ENCODE peak calls at places on chromosomes 1 and 21, in seven cellular contexts. N, H, V, T, D, G and M are unnamed samples.
A peak's percentile ranks its signal among the peaks of the same experiment; 100 is the strongest.

GRCh38 chr1:32939655-32940371 is 24.8 kb downstream of the RNF19B start:
- DNase-seq in V (peak; percentile 90), G (peak; percentile 83), H (peak; percentile 11), N (peak; percentile 91), D (peak; percentile 90), T (no peak), M (no peak)

GRCh38 chr21:37386151-37386550 is 19.6 kb downstream of the DYRK1A start:
- DNase-seq in G (no peak), H (no peak), T (no peak), N (no peak), V (no peak), D (no peak), M (no peak)

GRCh38 chr1:912740-913301 is 10.9 kb upstream of the SAMD11 start:
- DNase-seq in T (peak; percentile 77), G (no peak), H (peak; percentile 34), D (peak; percentile 48), N (peak; percentile 28), V (peak; percentile 40), M (peak; percentile 23)

GRCh38 chr21:42474043-42474831 is 21.8 kb downstream of the RSPH1 start:
- DNase-seq in T (peak; percentile 67), H (peak; percentile 76), N (no peak), G (peak; percentile 80), V (peak; percentile 88), D (peak; percentile 15), M (no peak)

GRCh38 chr1:228413241-228414010 is 3.2 kb downstream of the TRIM17 start:
- DNase-seq in N (no peak), G (no peak), D (no peak), H (no peak), V (no peak), T (no peak), M (no peak)

GRCh38 chr1:187091666-187092065 is 262.9 kb downstream of the PLA2G4A start:
- DNase-seq in V (no peak), T (peak; percentile 11), N (peak; percentile 2), G (peak; percentile 9), H (no peak), D (peak; percentile 4), M (no peak)

GRCh38 chr21:8991088-8991907 is 1530.1 kb upstream of the TPTE start:
- DNase-seq in G (no peak), N (no peak), H (peak; percentile 78), V (no peak), T (peak; percentile 95), D (no peak), M (no peak)

GRCh38 chr1:38773483-38773882 is 86.1 kb downstream of the RRAGC start:
- DNase-seq in N (no peak), V (no peak), T (no peak), D (no peak), G (no peak), H (no peak), M (no peak)

GRCh38 chr1:65232402-65233122 is 76.8 kb upstream of the DNAJC6 start:
- DNase-seq in N (peak; percentile 28), T (no peak), V (no peak), G (no peak), D (no peak), H (no peak), M (no peak)

GRCh38 chr21:45329261-45330074 is 41.8 kb upstream of the POFUT2 start:
- DNase-seq in N (no peak), V (no peak), H (peak; percentile 29), D (no peak), G (peak; percentile 38), T (peak; percentile 85), M (no peak)

GRCh38 chr1:91805343-91805801 is 80.6 kb downstream of the TGFBR3 start:
- DNase-seq in T (no peak), V (no peak), H (no peak), G (no peak), D (no peak), N (no peak), M (no peak)

GRCh38 chr1:42264791-42265190 is 70.2 kb downstream of the FOXJ3 start:
- DNase-seq in V (no peak), D (no peak), N (no peak), T (no peak), G (no peak), H (no peak), M (no peak)

GRCh38 chr21:43278359-43278758 is 109.6 kb downstream of the CRYAA start:
- DNase-seq in T (no peak), D (no peak), V (peak; percentile 36), G (no peak), N (no peak), H (no peak), M (no peak)

GRCh38 chr1:150161747-150162581 is 12.2 kb downstream of the PLEKHO1 start:
- DNase-seq in H (no peak), D (peak; percentile 63), N (no peak), G (peak; percentile 24), T (peak; percentile 29), V (peak; percentile 16), M (no peak)

GRCh38 chr21:14259669-14260458 is 43.9 kb downstream of the RBM11 start:
- DNase-seq in T (peak; percentile 37), H (no peak), N (peak; percentile 31), G (peak; percentile 65), D (peak; percentile 81), V (peak; percentile 70), M (no peak)
- TF ChIP-seq CTCF in T (peak; percentile 49), H (peak; percentile 47), N (peak; percentile 52), G (peak; percentile 56), D (peak; percentile 61), V (peak; percentile 53), M (peak; percentile 73)

GRCh38 chr1:172323666-172324065 is 96.8 kb upstream of the C1orf105 start:
- DNase-seq in V (no peak), H (no peak), G (no peak), N (no peak), T (no peak), D (no peak), M (no peak)

GRCh38 chr1:172322219-172323061 is 98.0 kb upstream of the C1orf105 start:
- DNase-seq in V (peak; percentile 74), D (peak; percentile 95), T (peak; percentile 92), H (peak; percentile 53), N (peak; percentile 95), G (peak; percentile 89), M (no peak)

GRCh38 chr1:172321429-172321828 is 99.1 kb upstream of the C1orf105 start:
- DNase-seq in V (no peak), T (peak; percentile 65), N (peak; percentile 50), H (no peak), D (peak; percentile 47), G (no peak), M (no peak)

GRCh38 chr1:172325562-172325961 is 94.9 kb upstream of the C1orf105 start:
- DNase-seq in D (peak; percentile 46), G (peak; percentile 71), V (peak; percentile 86), H (peak; percentile 46), T (peak; percentile 66), N (peak; percentile 40), M (no peak)

GRCh38 chr1:172320723-172321122 is 99.8 kb upstream of the C1orf105 start:
- DNase-seq in D (peak; percentile 61), N (peak; percentile 65), G (no peak), H (no peak), T (no peak), V (no peak), M (no peak)
- TF ChIP-seq CTCF in D (peak; percentile 41), N (peak; percentile 38), G (no peak), H (no peak), T (no peak), V (no peak), M (no peak)

GRCh38 chr1:152739841-152740240 is 18.0 kb upstream of the KPRP start:
- DNase-seq in V (peak; percentile 83), H (no peak), G (peak; percentile 90), T (no peak), D (no peak), N (no peak), M (no peak)

DNA sequence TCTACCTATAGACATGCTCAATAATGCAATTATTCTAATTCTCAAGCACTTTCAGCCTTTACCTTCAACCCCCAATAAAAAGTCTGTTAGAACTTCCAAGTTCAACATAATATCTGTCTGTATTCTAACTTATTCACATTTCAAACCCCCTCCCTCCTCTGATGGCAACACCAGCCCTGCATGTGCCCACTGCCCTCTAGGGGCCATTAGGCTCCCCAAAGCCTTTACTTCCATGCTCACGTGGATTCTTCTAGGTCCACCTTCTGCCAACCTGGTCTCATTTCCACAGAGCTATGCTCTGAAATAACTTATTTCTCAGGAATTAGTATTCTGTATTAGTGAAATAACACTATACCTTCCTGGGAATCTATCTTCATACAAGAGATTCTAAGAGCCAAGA is 22.2 kb upstream of the KPRP start:
- DNase-seq in H (peak; percentile 12), T (peak; percentile 30), G (peak; percentile 60), V (peak; percentile 37), N (no peak), D (no peak), M (no peak)
- TF ChIP-seq CTCF in H (peak; percentile 40), T (peak; percentile 31), G (peak; percentile 67), V (peak; percentile 53), N (peak; percentile 40), D (no peak), M (no peak)

DNA sequence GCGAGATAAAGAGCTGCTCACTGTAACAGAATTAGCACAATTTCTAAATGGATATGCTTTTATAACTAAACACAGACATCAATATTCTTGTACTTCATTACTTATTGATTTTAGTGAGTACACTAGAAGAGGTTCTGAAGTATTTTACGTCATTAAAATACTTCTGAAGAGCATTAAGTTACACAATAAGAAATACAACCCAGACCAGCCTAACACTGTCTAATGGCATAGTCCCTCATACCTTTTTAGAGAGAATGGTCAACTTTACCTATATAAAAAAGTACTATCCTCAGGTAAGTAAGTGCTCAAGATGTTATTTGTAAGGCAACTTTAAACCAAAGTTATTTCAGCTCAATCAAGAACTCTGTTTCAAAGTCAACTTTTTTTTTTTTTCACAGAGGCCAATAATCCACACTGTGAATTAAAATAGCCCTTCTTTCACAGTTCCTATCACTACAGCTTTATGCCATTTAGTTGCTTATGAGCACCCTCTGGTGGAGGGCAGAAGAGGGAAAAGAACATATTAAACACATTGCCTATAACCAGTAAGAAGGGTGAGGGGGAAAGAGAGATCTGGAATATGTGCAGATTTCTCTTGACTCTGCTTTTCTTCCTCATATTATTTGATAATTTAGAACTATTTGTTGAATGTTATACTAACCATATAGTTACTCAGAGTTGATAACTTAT is 182.1 kb upstream of the DMRTA2 start:
- DNase-seq in N (peak; percentile 63), V (peak; percentile 68), T (peak; percentile 35), G (peak; percentile 70), D (peak; percentile 72), H (peak; percentile 65), M (no peak)
- TF ChIP-seq CTCF in N (peak; percentile 59), V (peak; percentile 77), T (peak; percentile 55), G (peak; percentile 56), D (peak; percentile 70), H (peak; percentile 43), M (peak; percentile 60)

GRCh38 chr1:37765937-37766664 is 1.2 kb upstream of the EPHA10 start:
- DNase-seq in V (no peak), T (peak; percentile 22), G (peak; percentile 22), N (no peak), D (peak; percentile 24), H (peak; percentile 24), M (no peak)
- TF ChIP-seq CTCF in V (no peak), T (peak; percentile 13), G (no peak), N (no peak), D (peak; percentile 10), H (peak; percentile 28), M (no peak)